ENCODE peak calls at places on chromosomes 13 and 19, in four cellular contexts. G is GDM1, Y is AG10803, T is HEK293T. X is an unnamed sample.

GRCh38 chr13:102286326-102286725 is 115.5 kb downstream of the FGF14 start:
- DNase-seq in T (no peak), Y (peak; percentile 75), G (no peak), X (no peak)

GRCh38 chr19:39497850-39498261 is 891 bp upstream of the DLL3 start:
- DNase-seq in T (peak; percentile 64), G (no peak), Y (no peak), X (peak; percentile 65)

GRCh38 chr13:80047406-80047805 is 293.5 kb downstream of the SPRY2 start:
- DNase-seq in G (no peak), T (no peak), Y (peak; percentile 60), X (no peak)

GRCh38 chr19:35266904-35267817 is 1.6 kb upstream of the USF2 start:
- DNase-seq in G (no peak), T (no peak), Y (peak; percentile 15), X (peak; percentile 32)

GRCh38 chr13:59038824-59039223 is 1124.9 kb downstream of the DIAPH3 start:
- DNase-seq in T (no peak), Y (no peak), G (no peak), X (no peak)

GRCh38 chr13:62337109-62337880 is 921.6 kb upstream of the PCDH20 start:
- DNase-seq in T (no peak), Y (no peak), G (no peak), X (no peak)

GRCh38 chr13:37869756-37870488 is at the start of gene TRPC4:
- DNase-seq in G (no peak), T (peak; percentile 68), Y (peak; percentile 80), X (peak; percentile 96)

GRCh38 chr13:111844222-111844671 is 222.7 kb upstream of the SOX1 start:
- DNase-seq in G (no peak), T (no peak), Y (no peak), X (no peak)

GRCh38 chr19:460877-461609 is at the start of gene SHC2:
- DNase-seq in G (no peak), T (peak; percentile 71), Y (no peak), X (no peak)

GRCh38 chr13:100347941-100348340 is 240.6 kb downstream of the GGACT start:
- DNase-seq in Y (no peak), T (no peak), G (no peak), X (no peak)

GRCh38 chr13:108902557-108903155 is 273.2 kb downstream of the MYO16 start:
- DNase-seq in T (no peak), Y (no peak), G (no peak), X (no peak)

GRCh38 chr13:100128838-100129237 is 39.9 kb downstream of the PCCA start:
- DNase-seq in G (no peak), Y (no peak), T (no peak), X (no peak)